ENCODE peak calls at places on chromosomes 16 and 17, in eight cellular contexts. W is HFFc6, V is tibial nerve, R is A549, E is mammary epithelial cell, B is AG10803, K is GM10248, Y is GM12864. T is an unnamed sample.
A peak's percentile ranks its signal among the peaks of the same experiment; 100 is the strongest.

GRCh38 chr17:79677646-79678045 is 53.1 kb upstream of the ENPP7 start:
- DNase-seq in R (no peak), V (no peak), B (no peak), W (no peak), K (no peak), E (no peak), Y (no peak), T (no peak)

GRCh38 chr16:89350701-89351380 is 133.3 kb downstream of the ZNF778 start:
- DNase-seq in K (no peak), E (peak; percentile 50), V (no peak), R (no peak), Y (no peak), W (no peak), B (peak; percentile 9), T (no peak)

GRCh38 chr16:28569011-28569410 is 15.3 kb downstream of the SGF29 start:
- DNase-seq in W (no peak), Y (no peak), E (no peak), R (no peak), K (no peak), V (no peak), B (peak; percentile 41), T (peak; percentile 34)

GRCh38 chr17:40364906-40365305 is 369 bp upstream of the GJD3 start:
- DNase-seq in Y (no peak), B (no peak), E (no peak), K (no peak), W (no peak), R (no peak), V (no peak), T (no peak)

GRCh38 chr17:6255331-6255730 is 179.6 kb downstream of the AIPL1 start:
- DNase-seq in W (no peak), K (no peak), E (no peak), V (no peak), B (no peak), R (no peak), Y (no peak), T (no peak)

GRCh38 chr17:28047806-28048205 is 5.3 kb downstream of the NLK start:
- DNase-seq in K (no peak), V (no peak), R (no peak), W (no peak), Y (no peak), E (no peak), B (no peak), T (no peak)

GRCh38 chr16:12341423-12341822 is 364.9 kb downstream of the SNX29 start:
- DNase-seq in V (no peak), K (no peak), Y (no peak), R (peak; percentile 46), E (peak; percentile 77), B (peak; percentile 77), W (peak; percentile 87), T (peak; percentile 52)

GRCh38 chr16:24984903-24985675 is 30.1 kb downstream of the ARHGAP17 start:
- DNase-seq in K (no peak), R (no peak), B (peak; percentile 36), Y (no peak), V (no peak), W (no peak), E (no peak), T (no peak)

GRCh38 chr16:77424841-77425604 is 9.8 kb downstream of the ADAMTS18 start:
- DNase-seq in B (no peak), K (no peak), V (no peak), R (no peak), E (no peak), Y (no peak), W (no peak), T (peak; percentile 24)

GRCh38 chr16:84448444-84448843 is 56.0 kb downstream of the MEAK7 start:
- DNase-seq in R (no peak), K (no peak), W (no peak), E (no peak), V (no peak), B (no peak), Y (no peak), T (no peak)

GRCh38 chr16:74290356-74290755 is 6.3 kb upstream of the PSMD7 start:
- DNase-seq in K (no peak), E (no peak), W (no peak), Y (no peak), V (no peak), B (no peak), R (no peak), T (no peak)

GRCh38 chr17:73083432-73083831 is 9.1 kb downstream of the SLC39A11 start:
- DNase-seq in Y (no peak), W (no peak), R (no peak), B (no peak), E (no peak), V (no peak), K (no peak), T (no peak)

GRCh38 chr16:3609895-3610697 is 1.3 kb downstream of the SLX4 start:
- DNase-seq in V (no peak), W (no peak), Y (no peak), K (no peak), B (no peak), E (no peak), R (no peak), T (no peak)

GRCh38 chr16:4365014-4365406 is 6.6 kb upstream of the VASN start:
- DNase-seq in K (peak; percentile 48), W (no peak), V (no peak), R (no peak), Y (peak; percentile 24), E (no peak), B (no peak), T (no peak)

GRCh38 chr17:17833664-17834357 is 3.0 kb downstream of the SREBF1 start:
- DNase-seq in Y (no peak), R (no peak), E (no peak), V (no peak), B (no peak), W (no peak), K (no peak), T (no peak)

GRCh38 chr17:7523033-7523432 is 25.8 kb upstream of the TNFSF12 start:
- DNase-seq in B (no peak), Y (no peak), V (peak; percentile 13), K (no peak), E (no peak), W (peak; percentile 4), R (peak; percentile 63), T (peak; percentile 8)

GRCh38 chr17:19405114-19405513 is 5.9 kb upstream of the RNF112 start:
- DNase-seq in B (no peak), K (no peak), Y (no peak), V (no peak), E (no peak), W (no peak), R (no peak), T (no peak)

GRCh38 chr16:23594186-23594585 is 1.9 kb downstream of the NDUFAB1 start:
- DNase-seq in K (no peak), W (no peak), V (no peak), B (no peak), R (no peak), E (no peak), Y (no peak), T (no peak)

GRCh38 chr17:12342609-12343248 is 322.1 kb downstream of the MAP2K4 start:
- DNase-seq in E (no peak), B (no peak), Y (peak; percentile 8), V (no peak), W (no peak), R (peak; percentile 65), K (peak; percentile 52), T (no peak)

GRCh38 chr16:11534262-11534661 is 52.5 kb downstream of the LITAF start:
- DNase-seq in K (no peak), B (peak; percentile 21), Y (no peak), E (no peak), W (no peak), V (no peak), R (peak; percentile 77), T (no peak)

GRCh38 chr17:12089809-12090384 is 69.2 kb downstream of the MAP2K4 start:
- DNase-seq in V (no peak), Y (no peak), E (peak; percentile 52), W (peak; percentile 32), B (peak; percentile 46), K (no peak), R (peak; percentile 20), T (peak; percentile 65)

GRCh38 chr17:57724038-57724728 is 20.9 kb downstream of the CCDC182 start:
- DNase-seq in K (peak; percentile 60), R (no peak), E (no peak), V (no peak), Y (no peak), W (no peak), B (no peak), T (no peak)

GRCh38 chr16:20064520-20064919 is 9.2 kb downstream of the GPR139 start:
- DNase-seq in Y (no peak), R (no peak), V (no peak), E (no peak), W (no peak), B (no peak), K (no peak), T (no peak)
- TF ChIP-seq CTCF in Y (no peak), R (no peak), V (no peak), E (no peak), W (no peak), B (no peak), K (no peak), T (no peak)

GRCh38 chr16:8863594-8864424 is 5.0 kb downstream of the CARHSP1 start:
- DNase-seq in E (no peak), B (no peak), Y (no peak), V (peak; percentile 33), W (no peak), R (peak; percentile 83), K (no peak), T (no peak)
- TF ChIP-seq CTCF in E (no peak), B (peak; percentile 16), Y (no peak), V (no peak), W (no peak), R (no peak), K (no peak), T (no peak)

DNA sequence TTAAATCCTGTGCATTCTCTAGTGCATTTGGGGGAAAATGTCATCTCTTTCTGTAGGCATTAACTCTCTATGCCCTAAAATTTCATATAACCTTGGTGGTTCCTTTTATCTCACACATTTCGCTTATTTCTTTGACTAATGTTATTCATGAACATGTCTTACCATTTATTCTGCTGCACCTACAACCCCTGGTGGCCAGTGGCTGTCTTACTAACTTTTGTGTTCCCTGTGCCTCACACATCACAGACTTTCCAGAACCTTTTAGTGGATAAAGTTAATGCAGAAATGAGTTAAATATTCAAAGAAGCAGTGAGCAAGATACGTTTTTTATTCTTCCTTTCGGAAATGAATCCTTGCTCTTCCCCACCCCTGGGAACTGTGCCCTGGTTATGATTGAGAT is 111.9 kb downstream of the CDH13 start:
- DNase-seq in Y (no peak), K (no peak), B (no peak), R (no peak), E (no peak), V (no peak), W (peak; percentile 17), T (no peak)
- TF ChIP-seq CTCF in Y (peak; percentile 15), K (peak; percentile 31), B (peak; percentile 53), R (no peak), E (peak; percentile 16), V (no peak), W (peak; percentile 69), T (peak; percentile 36)

DNA sequence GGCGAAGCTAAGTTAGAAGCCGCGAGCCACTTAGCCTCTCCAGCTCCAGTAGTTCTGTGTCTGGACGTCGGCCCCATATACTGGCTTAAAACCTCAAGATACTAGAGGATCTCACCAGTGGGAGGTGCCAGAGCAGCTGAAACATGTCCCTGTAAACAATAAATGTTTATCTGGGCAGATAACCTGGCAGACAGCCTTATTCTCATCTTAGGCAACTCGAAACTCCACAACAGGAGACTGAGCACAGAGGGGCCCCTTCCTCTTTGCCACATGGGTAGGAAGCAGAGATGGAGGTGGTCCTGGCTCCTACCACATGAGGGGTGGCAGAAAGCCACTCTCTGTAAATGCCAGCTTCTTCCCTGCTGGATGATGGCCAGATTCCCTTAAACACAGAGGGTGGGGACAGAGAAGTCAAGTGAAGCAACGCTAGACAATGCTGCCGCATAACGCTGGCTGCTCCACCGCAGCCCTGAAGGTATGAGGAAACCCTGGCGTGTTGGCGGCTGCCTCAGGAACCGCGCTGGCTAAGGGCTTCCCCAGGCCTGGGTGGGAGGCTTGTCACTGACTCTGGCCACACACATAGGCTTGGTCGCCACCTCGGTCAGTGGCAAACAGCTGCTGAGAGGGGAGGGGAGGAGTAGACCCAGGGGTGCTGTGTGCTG is 67.9 kb downstream of the HIC1 start:
- DNase-seq in K (peak; percentile 56), E (peak; percentile 71), Y (no peak), V (peak; percentile 45), W (no peak), R (no peak), B (peak; percentile 76), T (peak; percentile 86)
- TF ChIP-seq CTCF in K (no peak), E (no peak), Y (no peak), V (no peak), W (peak; percentile 10), R (no peak), B (peak; percentile 16), T (peak; percentile 3)

T was measured in astrocyte of the spinal cord.